ENCODE peak calls at places on chromosomes 16 and 17, in nine cellular contexts. D is colonic mucosa, V is tibial artery, F is stomach, C is dorsolateral prefrontal cortex, A is brain microvascular endothelial cell, S is GM12878, W is vagina, O is prostate gland. R is an unnamed sample.

GRCh38 chr17:67095803-67096202 is 51.4 kb downstream of the CACNG1 start:
- DNase-seq in D (no peak), V (no peak), F (no peak), C (no peak), A (peak; percentile 58), S (no peak), W (no peak), O (no peak), R (no peak)

GRCh38 chr17:64778367-64779290 is 116.5 kb upstream of the SMURF2 start:
- DNase-seq in D (peak; percentile 49), V (no peak), F (peak; percentile 45), C (no peak), A (no peak), S (no peak), W (no peak), O (no peak), R (no peak)

GRCh38 chr17:45310380-45311324 is 6.2 kb downstream of the MAP3K14 start:
- DNase-seq in D (peak; percentile 88), V (no peak), F (peak; percentile 87), C (no peak), A (no peak), S (no peak), W (no peak), O (no peak), R (no peak)

GRCh38 chr17:58328195-58329034 is at the start of gene TSPOAP1:
- DNase-seq in D (no peak), V (no peak), F (no peak), C (no peak), A (no peak), S (peak; percentile 95), W (no peak), O (no peak), R (no peak)

GRCh38 chr17:13638855-13639458 is 37.2 kb upstream of the HS3ST3A1 start:
- DNase-seq in D (no peak), V (no peak), F (no peak), C (no peak), A (no peak), S (no peak), W (no peak), O (no peak), R (no peak)

GRCh38 chr17:60155815-60156214 is 6.0 kb downstream of the CA4 start:
- DNase-seq in D (no peak), V (no peak), F (no peak), C (no peak), A (no peak), S (no peak), W (no peak), O (no peak), R (no peak)

GRCh38 chr17:47941246-47941997 is at the start of gene PNPO:
- DNase-seq in D (peak; percentile 97), V (peak; percentile 97), F (peak; percentile 95), C (peak; percentile 96), A (peak; percentile 99), S (peak; percentile 97), W (peak; percentile 99), O (peak; percentile 97), R (peak; percentile 99)

GRCh38 chr17:57607553-57608120 is 137.5 kb downstream of the CCDC182 start:
- DNase-seq in D (no peak), V (no peak), F (no peak), C (no peak), A (no peak), S (no peak), W (no peak), O (no peak), R (peak; percentile 64)

GRCh38 chr16:25198021-25198420 is 18.7 kb upstream of the AQP8 start:
- DNase-seq in D (no peak), V (no peak), F (no peak), C (no peak), A (no peak), S (no peak), W (no peak), O (no peak), R (peak; percentile 12)

GRCh38 chr16:81004646-81005353 is 1.9 kb downstream of the CMC2 start:
- DNase-seq in D (peak; percentile 53), V (no peak), F (no peak), C (no peak), A (peak; percentile 62), S (no peak), W (no peak), O (peak; percentile 56), R (peak; percentile 37)

GRCh38 chr16:46730126-46730525 is 18.0 kb downstream of the MYLK3 start:
- DNase-seq in D (no peak), V (no peak), F (no peak), C (no peak), A (no peak), S (no peak), W (no peak), O (no peak), R (no peak)

GRCh38 chr17:38702900-38703741 is 2.0 kb upstream of the MLLT6 start:
- DNase-seq in D (peak; percentile 50), V (no peak), F (peak; percentile 39), C (no peak), A (no peak), S (no peak), W (no peak), O (peak; percentile 15), R (no peak)

GRCh38 chr17:2034806-2035548 is 5.0 kb downstream of the DPH1 start:
- DNase-seq in D (no peak), V (no peak), F (no peak), C (no peak), A (no peak), S (no peak), W (no peak), O (no peak), R (no peak)

GRCh38 chr16:57953857-57954256 is 17.1 kb downstream of the CNGB1 start:
- DNase-seq in D (no peak), V (no peak), F (no peak), C (no peak), A (no peak), S (no peak), W (no peak), O (no peak), R (no peak)

GRCh38 chr17:57609125-57609877 is 135.8 kb downstream of the CCDC182 start:
- DNase-seq in D (no peak), V (no peak), F (no peak), C (no peak), A (no peak), S (no peak), W (no peak), O (no peak), R (no peak)

GRCh38 chr17:81277421-81277820 is 17.7 kb downstream of the SLC38A10 start:
- DNase-seq in D (peak; percentile 65), V (no peak), F (peak; percentile 48), C (peak; percentile 81), A (no peak), S (no peak), W (no peak), O (peak; percentile 89), R (no peak)

GRCh38 chr16:88452485-88453216 is 429 bp upstream of the ZFPM1 start:
- DNase-seq in D (peak; percentile 98), V (peak; percentile 95), F (peak; percentile 99), C (peak; percentile 92), A (peak; percentile 92), S (peak; percentile 67), W (peak; percentile 93), O (peak; percentile 96), R (peak; percentile 95)
- H3K27ac ChIP-seq in D (peak overlapping the region; percentile 31), V (peak overlapping the region; percentile 33), F (peak overlapping the region; percentile 86), C (peak overlapping the region; percentile 58), A (peak overlapping the region; percentile 65), S (peak overlapping the region; percentile 79), W (peak overlapping the region; percentile 67), O (peak overlapping the region; percentile 69), R (peak overlapping the region; percentile 80)

GRCh38 chr17:40097931-40098845 is 2.2 kb downstream of the NR1D1 start:
- DNase-seq in D (peak; percentile 89), V (peak; percentile 94), F (peak; percentile 85), C (no peak), A (no peak), S (no peak), W (peak; percentile 88), O (peak; percentile 54), R (peak; percentile 55)
- TF ChIP-seq CTCF in D (no peak), V (no peak), F (no peak), C (no peak), A (no peak), S (no peak), W (no peak), O (no peak), R (no peak)

GRCh38 chr16:60945225-60945624 is 1091.0 kb downstream of the CDH8 start:
- DNase-seq in D (no peak), V (no peak), F (no peak), C (no peak), A (no peak), S (no peak), W (no peak), O (no peak), R (peak; percentile 5)
- H3K27ac ChIP-seq in D (no peak overlapping the region), V (no peak overlapping the region), F (no peak overlapping the region), C (no peak overlapping the region), A (no peak overlapping the region), S (no peak overlapping the region), W (no peak overlapping the region), O (no peak overlapping the region), R (no peak overlapping the region)

DNA sequence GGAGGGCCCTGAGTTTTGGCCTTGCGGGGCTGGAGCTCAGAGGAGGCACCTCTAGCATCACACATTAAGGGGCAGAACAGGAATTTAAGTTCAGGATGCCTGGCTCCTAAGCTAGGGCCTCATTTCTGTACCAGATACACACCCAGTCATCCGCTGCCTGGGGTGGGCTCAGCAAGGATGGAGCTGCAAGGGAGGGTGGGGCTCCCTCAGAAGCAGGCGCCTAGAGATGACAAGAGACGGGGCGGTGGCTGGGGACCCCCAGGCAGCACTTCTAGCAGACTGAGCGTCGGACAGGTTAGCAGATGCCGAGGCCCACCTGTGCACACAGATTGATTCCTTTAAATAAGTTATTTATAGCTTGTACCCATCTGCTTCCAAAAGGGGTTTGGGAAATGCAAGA is 47.5 kb upstream of the CBFA2T3 start:
- DNase-seq in D (no peak), V (no peak), F (no peak), C (peak; percentile 17), A (no peak), S (no peak), W (no peak), O (no peak), R (no peak)
- TF ChIP-seq CTCF in D (no peak), V (no peak), F (no peak), C (no peak), A (no peak), S (no peak), W (no peak), O (no peak), R (no peak)

DNA sequence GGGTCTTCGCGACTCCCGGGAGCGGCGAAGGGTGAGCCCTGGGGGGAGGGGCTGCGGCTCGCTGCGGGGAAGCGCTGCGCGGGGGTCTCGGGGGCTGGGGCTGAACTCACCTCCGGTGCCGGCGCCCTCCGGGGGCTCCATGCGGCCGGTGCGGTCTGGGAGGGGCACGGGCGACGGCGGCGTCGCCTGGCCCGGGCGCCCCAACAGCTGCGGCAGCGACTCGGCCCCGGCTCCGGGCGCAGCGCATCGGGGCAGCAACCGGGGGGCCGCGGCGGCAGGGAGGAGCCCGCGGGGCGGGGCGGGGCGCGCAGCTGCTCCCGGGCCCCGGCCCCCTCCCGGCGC is at the start of gene DBNDD1:
- DNase-seq in D (no peak), V (no peak), F (peak; percentile 56), C (no peak), A (no peak), S (no peak), W (no peak), O (no peak), R (no peak)
- H3K27ac ChIP-seq in D (no peak within 1 kb of the TSS), V (peak within 1 kb of the TSS; percentile 23), F (peak within 1 kb of the TSS; percentile 81), C (peak within 1 kb of the TSS; percentile 77), A (peak within 1 kb of the TSS; percentile 28), S (no peak within 1 kb of the TSS), W (peak within 1 kb of the TSS; percentile 24), O (peak within 1 kb of the TSS; percentile 87), R (peak within 1 kb of the TSS; percentile 55)

GRCh38 chr17:76612977-76613851 is 27.6 kb upstream of the ST6GALNAC2 start:
- DNase-seq in D (no peak), V (no peak), F (no peak), C (no peak), A (no peak), S (no peak), W (no peak), O (no peak), R (no peak)
- TF ChIP-seq CTCF in D (no peak), V (no peak), F (no peak), C (no peak), A (no peak), S (no peak), W (no peak), O (peak; percentile 12), R (no peak)

R was measured in RWPE1.